ENCODE peak calls at places on chromosome 14, in six cellular contexts. J is spleen; T is A549; E is CD8-positive, alpha-beta T cell; N is BJ; F is AG10803. S is an unnamed sample.
A peak's percentile ranks its signal among the peaks of the same experiment; 100 is the strongest.

GRCh38 chr14:89507521-89507920 is 90.5 kb upstream of the FOXN3 start:
- DNase-seq in F (peak; percentile 79), N (peak; percentile 52), J (no peak), E (no peak), T (peak; percentile 9), S (no peak)

GRCh38 chr14:87799400-87799799 is 193.6 kb downstream of the GALC start:
- DNase-seq in N (no peak), F (no peak), E (no peak), J (no peak), T (no peak), S (no peak)

GRCh38 chr14:65333926-65334687 is 78.4 kb upstream of the FUT8 start:
- DNase-seq in N (peak; percentile 82), F (peak; percentile 93), E (no peak), J (no peak), T (no peak), S (no peak)

GRCh38 chr14:102518063-102518648 is 8.6 kb upstream of the ANKRD9 start:
- DNase-seq in T (no peak), J (no peak), N (no peak), E (no peak), F (no peak), S (no peak)

GRCh38 chr14:24110060-24110459 is 4.5 kb upstream of the DCAF11 start:
- DNase-seq in N (no peak), T (no peak), F (no peak), E (no peak), J (peak; percentile 38), S (no peak)

GRCh38 chr14:98958048-98959031 is 313.7 kb downstream of the BCL11B start:
- DNase-seq in N (no peak), J (no peak), E (no peak), T (no peak), F (no peak), S (no peak)

GRCh38 chr14:47675489-47676300 is at the start of gene MDGA2:
- DNase-seq in T (peak; percentile 27), F (no peak), E (no peak), J (peak; percentile 66), N (no peak), S (no peak)

GRCh38 chr14:56216631-56217379 is 98.6 kb downstream of the PELI2 start:
- DNase-seq in N (no peak), E (peak; percentile 22), T (no peak), F (peak; percentile 42), J (peak; percentile 79), S (no peak)

GRCh38 chr14:98665019-98665418 is 607.0 kb downstream of the BCL11B start:
- DNase-seq in T (no peak), J (no peak), E (no peak), N (no peak), F (no peak), S (no peak)

GRCh38 chr14:93894992-93895391 is 32.2 kb upstream of the FAM181A start:
- DNase-seq in E (no peak), F (no peak), T (no peak), N (no peak), J (no peak), S (no peak)

GRCh38 chr14:101026341-101026740 is 122.8 kb upstream of the RTL1 start:
- DNase-seq in N (no peak), J (peak; percentile 35), T (no peak), F (no peak), E (no peak), S (peak; percentile 14)
- TF ChIP-seq CTCF in N (no peak), J (no peak), T (no peak), F (no peak), E (no peak), S (no peak)

DNA sequence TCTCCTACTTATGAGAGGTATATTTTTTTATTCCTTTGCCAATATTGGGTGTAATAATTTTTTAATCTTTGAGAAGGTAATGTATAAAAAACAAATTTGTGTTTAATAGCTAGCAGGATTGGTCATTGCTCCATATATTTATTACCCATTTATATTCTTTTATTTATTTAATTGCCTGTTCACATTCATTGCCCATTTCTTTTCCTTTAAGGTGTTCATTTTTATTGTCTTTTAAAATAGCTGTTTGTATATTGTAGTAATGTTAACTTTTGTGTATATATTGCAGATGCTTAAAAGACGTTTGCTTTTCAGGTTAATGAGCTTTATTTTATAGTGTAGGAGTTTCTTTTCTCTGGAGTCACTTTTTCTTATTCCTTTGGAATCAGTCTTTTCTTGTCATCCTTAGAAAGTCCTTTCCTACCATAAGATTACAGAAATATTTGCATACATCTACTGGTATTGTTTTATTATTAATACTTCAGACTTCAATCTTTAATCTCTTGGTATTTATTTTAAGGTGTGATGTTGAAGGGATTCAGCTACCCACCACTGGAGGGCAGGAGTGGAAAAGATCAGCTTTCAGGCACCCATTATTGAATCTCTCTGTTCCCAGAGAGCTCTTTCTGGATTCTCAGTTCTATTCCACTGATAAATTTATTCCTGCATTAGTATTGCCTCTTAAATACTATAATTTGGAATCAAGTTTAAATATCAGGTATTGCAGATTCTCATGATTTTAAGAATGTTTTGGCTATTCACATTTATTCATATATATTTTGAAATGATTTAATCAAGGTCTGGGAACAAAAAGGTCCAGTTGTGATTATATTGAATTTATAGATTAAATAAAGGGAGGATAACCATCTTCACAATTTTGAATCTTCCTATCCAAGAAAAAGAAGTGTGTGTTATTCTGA is 17.3 kb downstream of the PPM1A start:
- DNase-seq in N (no peak), T (no peak), F (peak; percentile 9), E (peak; percentile 22), J (no peak), S (no peak)
- TF ChIP-seq CTCF in N (peak; percentile 61), T (peak; percentile 30), F (peak; percentile 57), E (peak; percentile 75), J (no peak), S (peak; percentile 64)

DNA sequence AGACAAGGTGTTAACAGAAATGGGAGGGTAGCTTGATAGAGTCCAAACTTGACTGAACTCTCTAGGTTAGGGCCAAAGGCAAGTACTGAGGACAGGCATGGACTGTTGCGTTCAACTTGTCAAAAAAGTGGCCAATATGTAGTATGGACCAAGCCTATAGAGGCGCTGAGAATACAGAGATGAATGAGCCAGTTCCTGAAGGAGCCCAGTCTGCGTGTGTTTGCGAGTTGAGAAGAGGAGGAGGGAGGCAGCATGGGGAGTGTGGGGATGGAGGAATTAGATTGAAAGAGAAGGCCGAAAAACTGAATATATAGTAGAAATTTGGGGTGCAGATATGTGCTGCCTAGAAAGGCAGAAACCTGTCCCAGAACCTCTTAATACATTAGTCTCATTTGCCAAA is 412.4 kb downstream of the PCNX1 start:
- DNase-seq in F (peak; percentile 22), N (no peak), E (no peak), T (peak; percentile 33), J (no peak), S (no peak)
- TF ChIP-seq CTCF in F (peak; percentile 28), N (no peak), E (no peak), T (no peak), J (no peak), S (no peak)

GRCh38 chr14:49962616-49963015 is 69.7 kb downstream of the ARF6 start:
- DNase-seq in E (no peak), F (no peak), J (no peak), T (no peak), N (no peak), S (no peak)
- TF ChIP-seq CTCF in E (no peak), F (no peak), J (no peak), T (no peak), N (no peak), S (no peak)

GRCh38 chr14:33364536-33364935 is 425.9 kb downstream of the NPAS3 start:
- DNase-seq in F (no peak), T (no peak), N (no peak), E (no peak), J (no peak), S (no peak)
- TF ChIP-seq CTCF in F (no peak), T (no peak), N (no peak), E (no peak), J (no peak), S (no peak)

GRCh38 chr14:76499399-76499798 is 123.5 kb downstream of the ESRRB start:
- DNase-seq in N (no peak), J (peak; percentile 58), E (no peak), F (no peak), T (no peak), S (peak; percentile 22)

GRCh38 chr14:76498976-76499375 is 123.0 kb downstream of the ESRRB start:
- DNase-seq in J (peak; percentile 71), N (no peak), E (no peak), F (no peak), T (no peak), S (no peak)

GRCh38 chr14:76495983-76496382 is 120.0 kb downstream of the ESRRB start:
- DNase-seq in T (no peak), N (no peak), E (no peak), J (peak; percentile 42), F (no peak), S (no peak)

GRCh38 chr14:76498536-76498935 is 122.6 kb downstream of the ESRRB start:
- DNase-seq in J (peak; percentile 46), T (no peak), N (no peak), F (no peak), E (no peak), S (no peak)

DNA sequence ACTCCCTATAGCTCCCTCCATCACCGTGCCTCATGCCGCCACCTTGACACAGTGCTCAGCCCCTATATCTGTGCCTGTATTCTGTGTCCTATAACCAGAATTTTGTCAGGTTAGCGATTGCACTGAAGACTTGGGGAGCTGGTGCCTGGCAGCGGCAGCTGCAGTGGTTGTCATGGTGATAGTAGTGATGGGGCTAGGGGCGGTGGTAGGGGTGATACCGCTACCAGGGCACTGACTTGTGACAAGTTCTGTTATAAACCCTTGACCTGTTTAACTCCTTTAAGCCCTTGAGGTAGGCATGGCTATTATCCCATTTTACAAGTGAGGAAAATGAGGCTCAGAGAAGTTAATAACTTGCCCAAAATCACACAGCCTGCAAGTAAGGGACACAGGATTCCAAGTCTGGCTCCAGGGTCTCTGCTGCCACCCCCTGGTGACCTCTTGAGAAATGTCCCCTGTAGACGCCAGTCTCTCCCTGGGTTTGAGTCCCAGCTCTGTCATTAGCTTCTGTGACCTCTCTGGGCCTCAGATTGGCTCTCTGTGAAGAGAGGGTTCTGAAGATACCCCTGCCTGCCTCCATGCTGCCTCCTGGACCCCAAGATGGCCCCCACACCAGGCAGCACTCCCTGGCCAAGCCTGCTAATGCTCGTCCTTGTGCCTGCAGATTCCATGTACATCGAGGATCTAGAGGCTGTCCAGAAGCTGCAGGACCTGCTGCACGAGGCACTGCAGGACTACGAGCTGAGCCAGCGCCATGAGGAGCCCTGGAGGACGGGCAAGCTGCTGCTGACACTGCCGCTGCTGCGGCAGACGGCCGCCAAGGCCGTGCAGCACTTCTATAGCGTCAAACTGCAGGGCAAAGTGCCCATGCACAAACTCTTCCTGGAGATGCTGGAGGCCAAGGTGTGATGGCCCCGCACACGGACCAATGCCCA is 121.9 kb downstream of the ESRRB start:
- DNase-seq in J (peak; percentile 43), E (no peak), F (no peak), T (peak; percentile 20), N (no peak), S (no peak)
- TF ChIP-seq CTCF in J (no peak), E (no peak), F (no peak), T (peak; percentile 10), N (no peak), S (no peak)

DNA sequence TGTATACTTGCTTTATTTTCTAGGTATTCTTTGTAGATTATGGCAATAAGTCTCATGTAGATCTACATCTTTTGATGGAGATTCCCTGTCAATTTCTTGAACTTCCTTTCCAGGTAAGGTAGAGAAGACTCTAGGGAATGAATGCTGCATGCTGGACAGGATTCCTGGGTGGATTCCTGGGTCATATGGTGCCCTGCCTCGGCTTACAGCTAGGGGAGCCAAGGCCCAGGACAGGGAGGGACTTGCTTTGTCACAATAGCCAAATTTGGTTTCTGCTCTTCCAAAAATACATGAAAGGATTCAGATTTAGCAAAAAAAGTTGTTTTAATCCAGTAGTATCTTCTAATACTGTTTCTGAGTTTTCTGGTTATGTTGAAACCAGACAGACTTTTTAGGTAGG is 59.5 kb upstream of the ASPG start:
- DNase-seq in J (no peak), T (no peak), N (no peak), E (no peak), F (no peak), S (no peak)
- TF ChIP-seq CTCF in J (no peak), T (no peak), N (no peak), E (no peak), F (no peak), S (no peak)

S was measured in CD14-positive monocyte.